ENCODE peak calls at places on chromosomes 4 and X, in nine cellular contexts. H is heart right ventricle; W is mammary epithelial cell; Z is breast epithelium; S is CD4-positive, alpha-beta T cell; L is lung; U is A673; C is lower lobe of right lung; Y is K562. N is an unnamed sample.

GRCh38 chrX:17697191-17697590 is 40.1 kb upstream of the SCML1 start:
- DNase-seq in H (no peak), W (peak; percentile 39), Z (no peak), S (no peak), L (no peak), U (peak; percentile 6), C (no peak), Y (no peak), N (no peak)

GRCh38 chrX:20547649-20548051 is 280.9 kb upstream of the RPS6KA3 start:
- DNase-seq in H (no peak), W (peak; percentile 24), Z (no peak), S (no peak), L (no peak), U (peak; percentile 31), C (no peak), Y (no peak), N (peak; percentile 31)

GRCh38 chr4:77349361-77349760 is 192.4 kb downstream of the CCNG2 start:
- DNase-seq in H (no peak), W (no peak), Z (no peak), S (no peak), L (no peak), U (no peak), C (no peak), Y (no peak), N (no peak)

GRCh38 chrX:106898462-106898861 is 4.7 kb downstream of the RIPPLY1 start:
- DNase-seq in H (no peak), W (peak; percentile 47), Z (no peak), S (no peak), L (no peak), U (peak; percentile 58), C (no peak), Y (peak; percentile 12), N (no peak)

GRCh38 chr4:37760840-37761239 is 65.6 kb upstream of the PGM2 start:
- DNase-seq in H (no peak), W (no peak), Z (no peak), S (no peak), L (no peak), U (no peak), C (no peak), Y (no peak), N (no peak)

GRCh38 chr4:42566835-42567234 is 90.1 kb downstream of the ATP8A1 start:
- DNase-seq in H (no peak), W (no peak), Z (no peak), S (no peak), L (no peak), U (no peak), C (no peak), Y (no peak), N (no peak)

GRCh38 chr4:11053601-11054000 is 369.0 kb upstream of the CLNK start:
- DNase-seq in H (no peak), W (peak; percentile 20), Z (no peak), S (no peak), L (no peak), U (no peak), C (no peak), Y (no peak), N (no peak)

GRCh38 chrX:141989802-141990201 is 86.1 kb downstream of the MAGEC1 start:
- DNase-seq in H (no peak), W (no peak), Z (no peak), S (no peak), L (no peak), U (no peak), C (no peak), Y (no peak), N (no peak)

GRCh38 chr4:109699553-109700225 is 3.6 kb downstream of the CASP6 start:
- DNase-seq in H (no peak), W (no peak), Z (no peak), S (no peak), L (no peak), U (peak; percentile 65), C (no peak), Y (no peak), N (no peak)

GRCh38 chr4:141388483-141388882 is 167.8 kb downstream of the ZNF330 start:
- DNase-seq in H (no peak), W (peak; percentile 70), Z (no peak), S (no peak), L (no peak), U (no peak), C (no peak), Y (no peak), N (no peak)

GRCh38 chr4:155629183-155629825 is 37.3 kb upstream of the GUCY1A1 start:
- DNase-seq in H (no peak), W (peak; percentile 60), Z (no peak), S (no peak), L (no peak), U (peak; percentile 18), C (no peak), Y (no peak), N (no peak)

GRCh38 chr4:53067125-53067802 is 205.1 kb downstream of the RASL11B start:
- DNase-seq in H (no peak), W (no peak), Z (no peak), S (no peak), L (no peak), U (no peak), C (no peak), Y (no peak), N (no peak)

GRCh38 chrX:9708086-9708485 is 57.6 kb downstream of the GPR143 start:
- DNase-seq in H (no peak), W (no peak), Z (no peak), S (no peak), L (no peak), U (no peak), C (no peak), Y (no peak), N (no peak)

GRCh38 chr4:79331126-79331876 is 5.4 kb upstream of the NAA11 start:
- DNase-seq in H (no peak), W (no peak), Z (no peak), S (no peak), L (no peak), U (peak; percentile 5), C (no peak), Y (no peak), N (no peak)

GRCh38 chr4:81470456-81471327 is 1.0 kb downstream of the RASGEF1B start:
- DNase-seq in H (peak; percentile 67), W (peak; percentile 36), Z (no peak), S (peak; percentile 28), L (peak; percentile 52), U (peak; percentile 23), C (peak; percentile 80), Y (no peak), N (peak; percentile 54)

GRCh38 chr4:83149885-83150562 is 35.5 kb upstream of the PLAC8 start:
- DNase-seq in H (no peak), W (no peak), Z (no peak), S (no peak), L (no peak), U (no peak), C (no peak), Y (no peak), N (no peak)

GRCh38 chr4:83152771-83153170 is 38.2 kb upstream of the PLAC8 start:
- DNase-seq in H (no peak), W (no peak), Z (no peak), S (no peak), L (no peak), U (no peak), C (no peak), Y (no peak), N (no peak)

GRCh38 chr4:83151645-83152044 is 37.1 kb upstream of the PLAC8 start:
- DNase-seq in H (no peak), W (no peak), Z (no peak), S (no peak), L (no peak), U (no peak), C (no peak), Y (no peak), N (no peak)

GRCh38 chr4:83150563-83151330 is 36.2 kb upstream of the PLAC8 start:
- DNase-seq in H (no peak), W (peak; percentile 53), Z (no peak), S (no peak), L (no peak), U (peak; percentile 0), C (no peak), Y (no peak), N (no peak)

GRCh38 chr4:83153312-83153915 is 38.9 kb upstream of the PLAC8 start:
- DNase-seq in H (no peak), W (no peak), Z (no peak), S (no peak), L (no peak), U (no peak), C (no peak), Y (no peak), N (no peak)
- H3K27ac ChIP-seq in H (no peak overlapping the region), W (no peak overlapping the region), Z (no peak overlapping the region), S (no peak overlapping the region), L (no peak overlapping the region), U (no peak overlapping the region), C (no peak overlapping the region), Y (no peak overlapping the region), N (no peak overlapping the region)

DNA sequence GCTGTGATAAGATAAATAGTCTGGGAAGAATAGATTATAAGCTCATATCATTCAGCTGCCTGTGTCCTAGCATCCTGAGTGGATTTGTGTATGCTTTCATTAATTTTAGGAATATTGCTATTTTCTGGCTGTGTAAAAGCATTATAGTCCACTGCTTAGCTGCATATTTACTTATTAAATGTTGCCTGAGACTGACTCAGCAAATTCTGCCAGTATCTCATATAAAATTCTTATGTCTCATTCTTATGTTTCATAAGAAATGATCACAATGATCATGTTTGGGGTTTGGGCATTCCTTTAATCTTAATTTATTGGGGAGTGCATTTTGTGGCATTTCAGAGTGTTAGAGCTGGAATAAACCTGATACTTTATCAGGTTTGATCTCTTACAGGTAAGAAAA is 34.9 kb downstream of the RASSF6 start:
- DNase-seq in H (no peak), W (no peak), Z (no peak), S (no peak), L (no peak), U (no peak), C (no peak), Y (no peak), N (no peak)
- H3K27ac ChIP-seq in H (no peak overlapping the region), W (no peak overlapping the region), Z (no peak overlapping the region), S (no peak overlapping the region), L (no peak overlapping the region), U (no peak overlapping the region), C (no peak overlapping the region), Y (no peak overlapping the region), N (no peak overlapping the region)

DNA sequence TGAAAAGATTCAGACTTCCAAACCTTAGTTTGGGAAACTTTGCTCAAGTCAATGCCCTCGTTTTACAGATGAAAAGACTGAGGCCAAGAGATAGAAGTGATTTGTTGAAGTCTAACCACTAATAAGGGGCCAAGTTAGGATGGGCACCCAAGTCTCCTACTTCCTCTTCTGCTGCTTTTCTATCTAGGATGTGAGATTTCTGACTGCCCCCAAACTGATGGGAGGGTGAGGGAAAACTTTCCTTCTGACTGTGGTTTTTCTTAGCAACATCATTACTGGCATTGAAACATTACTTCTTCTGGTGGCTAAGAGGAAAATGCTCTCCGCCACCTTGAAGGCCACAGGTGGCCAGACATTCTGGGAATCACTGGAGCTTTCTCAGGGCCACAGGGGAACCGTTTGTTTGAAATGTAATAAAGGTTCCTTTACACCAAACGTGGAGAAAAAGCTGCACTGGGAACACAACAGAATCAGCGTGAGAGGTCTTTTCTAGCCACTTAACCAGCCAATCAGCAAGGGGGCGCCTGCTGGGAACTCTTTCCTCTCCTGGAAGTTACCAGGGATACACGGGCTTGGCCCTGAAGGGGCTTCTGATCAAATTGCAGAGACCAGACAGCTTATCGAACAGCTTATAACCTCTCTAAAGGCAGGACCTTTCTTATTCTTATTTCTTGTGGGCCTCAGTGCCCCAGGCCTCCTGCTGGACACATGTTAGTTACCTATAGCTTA is 115.9 kb upstream of the TEX13D start:
- DNase-seq in H (no peak), W (no peak), Z (no peak), S (no peak), L (no peak), U (peak; percentile 44), C (no peak), Y (no peak), N (no peak)
- H3K27ac ChIP-seq in H (peak overlapping the region; percentile 50), W (peak overlapping the region; percentile 76), Z (no peak overlapping the region), S (peak overlapping the region; percentile 76), L (peak overlapping the region; percentile 67), U (peak overlapping the region; percentile 73), C (peak overlapping the region; percentile 67), Y (no peak overlapping the region), N (no peak overlapping the region)

GRCh38 chrX:153983321-153983729 is 10.8 kb downstream of the TMEM187 start:
- DNase-seq in H (no peak), W (no peak), Z (no peak), S (no peak), L (no peak), U (no peak), C (no peak), Y (no peak), N (no peak)
- H3K27ac ChIP-seq in H (no peak overlapping the region), W (no peak overlapping the region), Z (no peak overlapping the region), S (peak overlapping the region; percentile 79), L (no peak overlapping the region), U (no peak overlapping the region), C (no peak overlapping the region), Y (no peak overlapping the region), N (no peak overlapping the region)